ENCODE peak calls at places on chromosome 11, in five cellular contexts. N is right lobe of liver; K is Panc1; X is CD4-positive, CD25-positive, alpha-beta regulatory T cell; I is T-helper 17 cell. J is an unnamed sample.
A peak's percentile ranks its signal among the peaks of the same experiment; 100 is the strongest.

GRCh38 chr11:117851852-117852251 is 24.6 kb downstream of the FXYD6 start:
- DNase-seq in K (no peak), N (peak; percentile 23), I (no peak), X (no peak), J (no peak)

GRCh38 chr11:62786318-62787004 is 741 bp upstream of the TMEM179B start:
- DNase-seq in N (peak; percentile 90), X (peak; percentile 78), K (no peak), I (peak; percentile 79), J (no peak)

GRCh38 chr11:117690484-117691205 is 106.4 kb downstream of the DSCAML1 start:
- DNase-seq in X (no peak), K (no peak), N (no peak), I (no peak), J (no peak)

GRCh38 chr11:64536396-64536935 is 54.6 kb upstream of the SLC22A12 start:
- DNase-seq in K (no peak), N (no peak), X (no peak), I (no peak), J (no peak)

GRCh38 chr11:130246719-130247118 is 68.0 kb downstream of the ZBTB44 start:
- DNase-seq in N (no peak), X (no peak), K (no peak), I (no peak), J (no peak)

GRCh38 chr11:64799925-64800632 is 2.9 kb downstream of the MAP4K2 start:
- DNase-seq in X (no peak), K (no peak), N (no peak), I (no peak), J (no peak)

GRCh38 chr11:110689306-110689705 is 22.9 kb downstream of the ARHGAP20 start:
- DNase-seq in N (no peak), I (no peak), K (no peak), X (no peak), J (no peak)

GRCh38 chr11:77503006-77503405 is 29.1 kb upstream of the PAK1 start:
- DNase-seq in K (no peak), N (no peak), X (no peak), I (no peak), J (no peak)

GRCh38 chr11:105181521-105181920 is 42.0 kb upstream of the CARD18 start:
- DNase-seq in X (no peak), I (no peak), K (no peak), N (no peak), J (no peak)

GRCh38 chr11:47148903-47149535 is 27.7 kb downstream of the ARFGAP2 start:
- DNase-seq in X (no peak), K (no peak), I (no peak), N (no peak), J (no peak)

GRCh38 chr11:113477321-113477720 is 2.1 kb upstream of the DRD2 start:
- DNase-seq in X (no peak), K (no peak), N (no peak), I (no peak), J (no peak)

GRCh38 chr11:67299471-67300191 is 3.7 kb upstream of the SSH3 start:
- DNase-seq in K (no peak), N (peak; percentile 46), I (no peak), X (no peak), J (no peak)

GRCh38 chr11:73030130-73030529 is 112.0 kb downstream of the FCHSD2 start:
- DNase-seq in K (no peak), N (no peak), I (no peak), X (no peak), J (no peak)
- H3K9me3 ChIP-seq in K (no peaks in the 10 kb centered on the region), N (no peaks in the 10 kb centered on the region), I (no peaks in the 10 kb centered on the region), X (peaks cover 5% of the 10 kb centered on the region), J (no peaks in the 10 kb centered on the region)

DNA sequence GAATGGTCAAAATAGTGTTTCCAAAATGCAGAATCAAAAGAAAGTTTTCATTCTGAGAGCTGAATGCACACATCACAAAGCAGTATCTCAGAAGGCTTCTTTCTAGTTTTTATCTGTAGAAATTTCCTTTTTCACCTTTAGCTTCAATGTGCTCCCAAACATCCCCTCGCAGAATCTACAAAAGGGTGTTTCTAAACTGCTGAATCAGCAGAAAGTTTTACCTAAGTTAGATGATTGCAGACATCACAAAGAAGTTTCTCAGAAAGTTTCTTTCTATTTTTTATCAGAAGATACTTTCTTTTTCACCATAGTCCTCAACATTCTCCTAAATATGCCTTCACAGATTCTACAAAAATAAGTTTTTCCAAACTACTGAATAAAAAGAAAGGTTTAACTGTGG is 239.8 kb downstream of the OR4A5 start:
- DNase-seq in I (no peak), K (no peak), N (no peak), X (no peak), J (no peak)
- H3K9me3 ChIP-seq in I (peaks cover 6% of the 10 kb centered on the region), K (no peaks in the 10 kb centered on the region), N (peaks cover 13% of the 10 kb centered on the region), X (peaks cover 19% of the 10 kb centered on the region), J (no peaks in the 10 kb centered on the region)

DNA sequence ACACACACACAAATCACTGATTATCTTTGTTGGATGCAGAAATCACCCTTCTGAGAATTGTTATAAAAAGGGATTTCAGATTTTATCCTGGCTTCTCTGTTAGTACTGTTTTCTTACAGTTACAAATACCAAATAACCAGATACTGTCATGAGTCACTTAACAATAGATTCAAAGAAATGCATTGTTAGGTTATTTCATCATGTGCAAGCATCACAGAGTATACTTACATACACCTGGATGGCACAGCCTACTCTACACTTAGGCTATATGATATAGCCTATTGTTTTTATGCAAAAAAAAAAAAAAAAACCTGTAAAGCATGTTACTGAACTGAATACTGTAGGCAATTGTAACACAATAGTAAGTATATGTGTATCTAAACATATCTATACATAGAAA is 319.2 kb upstream of the ARHGAP42 start:
- DNase-seq in N (no peak), K (no peak), I (no peak), X (no peak), J (no peak)
- H3K9me3 ChIP-seq in N (no peaks in the 10 kb centered on the region), K (peaks cover 6% of the 10 kb centered on the region), I (peaks cover 3% of the 10 kb centered on the region), X (peaks cover 9% of the 10 kb centered on the region), J (no peaks in the 10 kb centered on the region)

DNA sequence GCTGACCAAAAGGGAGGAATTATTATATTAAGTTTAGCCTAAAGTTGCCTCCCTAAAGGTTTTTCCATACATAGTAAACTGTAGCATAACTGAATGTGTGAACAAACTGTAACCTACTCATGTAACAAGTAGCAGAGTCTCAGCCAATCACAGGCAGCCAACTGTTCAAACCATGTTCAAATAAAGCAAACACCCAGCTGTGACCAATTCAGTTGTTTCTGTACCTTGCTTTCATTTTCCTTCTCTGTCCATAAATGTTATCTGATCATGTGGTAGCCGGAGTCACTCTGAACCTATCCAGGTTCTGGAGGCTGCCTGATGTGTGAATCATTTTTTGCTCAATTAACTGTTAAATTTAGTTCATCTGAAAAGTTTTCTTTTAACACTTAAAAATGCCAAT is 373.5 kb downstream of the GUCY1A2 start:
- DNase-seq in K (no peak), X (no peak), I (no peak), N (no peak), J (no peak)
- H3K9me3 ChIP-seq in K (peaks cover 15% of the 10 kb centered on the region), X (peaks cover 4% of the 10 kb centered on the region), I (no peaks in the 10 kb centered on the region), N (no peaks in the 10 kb centered on the region), J (no peaks in the 10 kb centered on the region)

GRCh38 chr11:54944211-54944610 is 237.6 kb downstream of the OR4A5 start:
- DNase-seq in N (no peak), K (no peak), X (no peak), I (no peak), J (no peak)
- H3K9me3 ChIP-seq in N (peaks cover 28% of the 10 kb centered on the region), K (no peaks in the 10 kb centered on the region), X (peaks cover 19% of the 10 kb centered on the region), I (peaks cover 6% of the 10 kb centered on the region), J (no peaks in the 10 kb centered on the region)

DNA sequence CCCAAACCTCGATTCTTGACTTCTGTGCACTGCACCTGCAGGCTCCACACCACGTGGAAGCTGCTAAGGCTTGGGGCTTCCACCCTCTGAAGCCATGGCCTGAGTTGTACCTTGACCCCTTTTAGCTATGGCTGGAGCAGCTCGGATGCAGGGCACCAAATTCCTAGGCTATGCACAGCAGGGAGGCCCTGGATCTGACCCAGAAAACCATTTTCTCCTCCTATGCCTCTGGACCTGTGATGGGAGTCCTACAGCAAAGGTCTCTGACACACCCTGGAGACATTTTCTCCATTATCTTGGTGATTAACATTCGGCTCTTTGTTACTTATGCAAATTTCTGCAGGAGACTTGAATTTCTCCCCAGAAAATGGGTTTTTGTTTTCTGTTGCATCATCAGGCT is 309.2 kb upstream of the DDI1 start:
- DNase-seq in I (no peak), K (no peak), N (no peak), X (no peak), J (no peak)
- H3K9me3 ChIP-seq in I (no peaks in the 10 kb centered on the region), K (no peaks in the 10 kb centered on the region), N (no peaks in the 10 kb centered on the region), X (no peaks in the 10 kb centered on the region), J (no peaks in the 10 kb centered on the region)

GRCh38 chr11:71071736-71072509 is 180.5 kb downstream of the SHANK2 start:
- DNase-seq in N (no peak), K (no peak), X (no peak), I (no peak), J (no peak)

GRCh38 chr11:71066311-71066710 is 186.1 kb downstream of the SHANK2 start:
- DNase-seq in N (no peak), I (no peak), K (no peak), X (no peak), J (no peak)

GRCh38 chr11:71067753-71068152 is 184.6 kb downstream of the SHANK2 start:
- DNase-seq in K (no peak), X (no peak), N (no peak), I (no peak), J (no peak)

GRCh38 chr11:71070490-71071455 is 181.6 kb downstream of the SHANK2 start:
- DNase-seq in K (no peak), X (no peak), I (no peak), N (no peak), J (no peak)

DNA sequence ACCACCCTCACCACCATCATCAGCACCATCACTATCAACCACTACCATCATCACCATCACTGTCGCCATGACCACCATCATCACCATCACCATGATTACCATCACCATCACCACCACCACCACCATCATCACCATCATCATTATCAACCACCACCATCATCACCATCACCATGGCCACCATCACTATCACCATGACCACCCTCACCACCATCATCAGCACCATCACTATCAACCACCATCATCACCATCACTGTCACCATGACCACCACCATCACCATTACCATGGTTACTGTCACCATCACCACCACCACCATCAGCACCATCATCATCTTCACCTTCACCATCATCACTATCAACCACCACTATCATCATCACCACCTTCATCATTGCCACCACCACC is 183.4 kb downstream of the SHANK2 start:
- DNase-seq in K (no peak), N (no peak), I (no peak), X (no peak), J (no peak)
- H3K9me3 ChIP-seq in K (no peaks in the 10 kb centered on the region), N (no peaks in the 10 kb centered on the region), I (no peaks in the 10 kb centered on the region), X (no peaks in the 10 kb centered on the region), J (no peaks in the 10 kb centered on the region)

GRCh38 chr11:81496566-81496965 is 1237.1 kb downstream of the FAM181B start:
- DNase-seq in K (no peak), I (no peak), N (no peak), X (no peak), J (no peak)
- H3K9me3 ChIP-seq in K (no peaks in the 10 kb centered on the region), I (no peaks in the 10 kb centered on the region), N (no peaks in the 10 kb centered on the region), X (no peaks in the 10 kb centered on the region), J (no peaks in the 10 kb centered on the region)

J was measured in SK-N-MC.